ENCODE peak calls at places on chromosome 7, in five cellular contexts. C is IMR-90, S is glutamatergic neuron, H is aorta, T is Peyer's patch. R is an unnamed sample.

GRCh38 chr7:7946486-7946885 is 22.1 kb upstream of the GLCCI1 start:
- DNase-seq in C (no peak), S (no peak), H (no peak), T (no peak), R (no peak)

GRCh38 chr7:96400001-96400400 is 78.1 kb upstream of the SLC25A13 start:
- DNase-seq in C (no peak), S (no peak), H (no peak), T (no peak), R (no peak)

GRCh38 chr7:5694221-5694754 is 87.2 kb downstream of the RNF216 start:
- DNase-seq in C (peak), S (no peak), H (no peak), T (no peak), R (no peak)

GRCh38 chr7:79868010-79868409 is 266.6 kb upstream of the GNAI1 start:
- DNase-seq in C (peak), S (no peak), H (no peak), T (no peak), R (no peak)

GRCh38 chr7:98362517-98362916 is 38.4 kb downstream of the BAIAP2L1 start:
- DNase-seq in C (no peak), S (no peak), H (no peak), T (no peak), R (no peak)

GRCh38 chr7:42886866-42887509 is 24.9 kb downstream of the C7orf25 start:
- DNase-seq in C (no peak), S (no peak), H (no peak), T (no peak), R (no peak)

GRCh38 chr7:46784746-46785145 is 797.2 kb downstream of the TNS3 start:
- DNase-seq in C (peak), S (no peak), H (no peak), T (peak), R (no peak)

GRCh38 chr7:7815395-7815794 is 97.0 kb upstream of the RPA3 start:
- DNase-seq in C (no peak), S (no peak), H (no peak), T (no peak), R (no peak)

GRCh38 chr7:5428470-5429252 is 5.0 kb upstream of the TNRC18 start:
- DNase-seq in C (peak), S (peak), H (peak), T (peak), R (no peak)

GRCh38 chr7:68720722-68721121 is 877.6 kb upstream of the AUTS2 start:
- DNase-seq in C (peak), S (no peak), H (no peak), T (no peak), R (no peak)

GRCh38 chr7:106068538-106068961 is 43.6 kb downstream of the SYPL1 start:
- DNase-seq in C (no peak), S (no peak), H (no peak), T (no peak), R (no peak)

GRCh38 chr7:44050121-44050914 is 5.8 kb downstream of the DBNL start:
- DNase-seq in C (no peak), S (no peak), H (no peak), T (no peak), R (no peak)

GRCh38 chr7:130648580-130648979 is 20.0 kb downstream of the COPG2 start:
- DNase-seq in C (no peak), S (no peak), H (no peak), T (no peak), R (no peak)

GRCh38 chr7:97064972-97065587 is 40.4 kb upstream of the DLX5 start:
- DNase-seq in C (peak), S (no peak), H (no peak), T (peak), R (no peak)

GRCh38 chr7:46576950-46577349 is 655.9 kb upstream of the IGFBP3 start:
- DNase-seq in C (peak), S (no peak), H (no peak), T (no peak), R (no peak)

GRCh38 chr7:33886100-33886623 is 19.2 kb upstream of the BMPER start:
- DNase-seq in C (peak), S (peak), H (no peak), T (no peak), R (no peak)

R was measured in activated effector memory CD4-positive, alpha-beta T cell treated with Interleukin-2 at 50 U/mL for 16 hours.